ENCODE peak calls at places on chromosomes 6 and 20, in ten cellular contexts. L is NCI-H774; O is HEK293T; Y is GM12892; K is fibroblast of pulmonary artery; V is activated T-cell treated with anti-CD3 and anti-CD28 coated beads, Interleukin-2, amount 50 U/mL, for 72 hours; B is brain microvascular endothelial cell; J is mesendoderm; X is transverse colon; R is CD4-positive, alpha-beta memory T cell. P is an unnamed sample.

GRCh38 chr6:116530436-116530835 is 15.0 kb downstream of the TRAPPC3L start:
- DNase-seq in R (no peak), J (no peak), L (peak; percentile 98), Y (no peak), X (no peak), O (no peak), V (no peak), K (no peak), B (no peak), P (no peak)

GRCh38 chr20:15018966-15019365 is 681.6 kb upstream of the FLRT3 start:
- DNase-seq in L (no peak), O (no peak), K (no peak), V (no peak), B (no peak), X (no peak), R (no peak), Y (no peak), J (no peak), P (no peak)

GRCh38 chr20:38304845-38305447 is 990 bp downstream of the BPI start:
- DNase-seq in J (peak; percentile 53), X (no peak), L (no peak), K (peak; percentile 58), V (peak; percentile 39), B (peak; percentile 49), R (no peak), Y (no peak), O (peak; percentile 65), P (peak; percentile 59)

GRCh38 chr6:3517350-3517749 is 60.5 kb upstream of the SLC22A23 start:
- DNase-seq in O (no peak), L (no peak), X (no peak), Y (no peak), K (peak; percentile 95), V (no peak), J (no peak), R (no peak), B (peak; percentile 80), P (peak; percentile 92)

GRCh38 chr6:72464791-72465691 is 156.8 kb upstream of the KCNQ5 start:
- DNase-seq in Y (no peak), B (peak; percentile 52), X (no peak), V (no peak), J (peak; percentile 66), L (no peak), R (no peak), K (peak; percentile 62), O (no peak), P (peak; percentile 98)

GRCh38 chr6:104909140-104909525 is 47.8 kb upstream of the LIN28B start:
- DNase-seq in R (no peak), K (no peak), J (no peak), Y (no peak), B (no peak), L (no peak), X (no peak), O (no peak), V (no peak), P (no peak)

GRCh38 chr6:112087916-112088315 is 525 bp downstream of the FAM229B start:
- DNase-seq in O (no peak), J (no peak), V (no peak), Y (no peak), R (no peak), B (no peak), X (no peak), L (no peak), K (no peak), P (no peak)

GRCh38 chr6:35733633-35734032 is 3.2 kb upstream of the ARMC12 start:
- DNase-seq in B (no peak), V (no peak), J (no peak), L (no peak), K (no peak), O (no peak), X (no peak), R (no peak), Y (no peak), P (no peak)

GRCh38 chr6:112511441-112511840 is 164.3 kb downstream of the RFPL4B start:
- DNase-seq in Y (no peak), R (no peak), K (no peak), L (no peak), J (no peak), O (no peak), B (no peak), X (no peak), V (no peak), P (peak; percentile 29)

GRCh38 chr6:42627044-42627443 is 63.2 kb downstream of the UBR2 start:
- DNase-seq in J (no peak), Y (no peak), R (no peak), B (no peak), L (no peak), K (no peak), O (no peak), V (no peak), X (no peak), P (no peak)

GRCh38 chr20:931401-931800 is 15.3 kb upstream of the ANGPT4 start:
- DNase-seq in V (no peak), L (no peak), K (no peak), O (no peak), Y (no peak), X (no peak), R (no peak), J (peak; percentile 46), B (no peak), P (no peak)

GRCh38 chr6:117601811-117602150 is 530 bp downstream of the GOPC start:
- DNase-seq in V (no peak), J (no peak), X (peak; percentile 23), B (no peak), L (no peak), R (no peak), K (no peak), O (no peak), Y (no peak), P (peak; percentile 23)

GRCh38 chr6:74891358-74891811 is 314.5 kb downstream of the COL12A1 start:
- DNase-seq in X (no peak), J (no peak), O (no peak), Y (no peak), R (no peak), V (no peak), B (no peak), K (no peak), L (no peak), P (no peak)

GRCh38 chr6:49384913-49385312 is 78.1 kb downstream of the MMUT start:
- DNase-seq in L (no peak), O (no peak), Y (no peak), V (no peak), R (no peak), B (no peak), X (no peak), J (no peak), K (peak; percentile 40), P (no peak)

GRCh38 chr6:16730720-16731502 is 30.3 kb downstream of the ATXN1 start:
- DNase-seq in L (no peak), K (no peak), O (peak; percentile 23), V (no peak), X (no peak), R (peak; percentile 69), B (no peak), Y (no peak), J (no peak), P (peak; percentile 65)

GRCh38 chr20:45679650-45680049 is 9.6 kb upstream of the WFDC11 start:
- DNase-seq in K (no peak), R (no peak), Y (no peak), O (no peak), L (no peak), V (no peak), J (no peak), X (no peak), B (no peak), P (no peak)

GRCh38 chr6:100342830-100343229 is 121.9 kb downstream of the SIM1 start:
- DNase-seq in Y (no peak), X (no peak), V (no peak), B (peak; percentile 60), O (no peak), R (no peak), K (peak; percentile 67), L (no peak), J (peak; percentile 91), P (peak; percentile 89)

GRCh38 chr20:42492998-42493397 is 696.7 kb downstream of the PTPRT start:
- DNase-seq in K (no peak), Y (no peak), X (no peak), R (no peak), V (no peak), L (no peak), J (no peak), O (no peak), B (no peak), P (no peak)

GRCh38 chr20:59585714-59586404 is 18.5 kb upstream of the PHACTR3 start:
- DNase-seq in K (no peak), B (no peak), J (no peak), V (no peak), X (no peak), Y (no peak), L (no peak), R (no peak), O (no peak), P (no peak)